ENCODE peak calls at places on chromosome 22, in four cellular contexts. M is GOT3, F is pancreas, L is M059J. J is an unnamed sample.

GRCh38 chr22:41857160-41857859 is 24.4 kb downstream of the SREBF2 start:
- DNase-seq in L (peak), M (no peak), F (no peak), J (peak)

GRCh38 chr22:45246060-45246985 is 5.6 kb upstream of the KIAA0930 start:
- DNase-seq in M (no peak), F (peak), L (peak), J (peak)

GRCh38 chr22:17009640-17010291 is 1.7 kb upstream of the GAB4 start:
- DNase-seq in F (no peak), L (no peak), M (no peak), J (no peak)

GRCh38 chr22:42022162-42022847 is 23.7 kb downstream of the WBP2NL start:
- DNase-seq in F (no peak), L (no peak), M (no peak), J (no peak)

GRCh38 chr22:27377901-27378300 is 423.7 kb downstream of the MN1 start:
- DNase-seq in L (no peak), F (peak), M (no peak), J (peak)

GRCh38 chr22:35629406-35630234 is 12.5 kb upstream of the MB start:
- DNase-seq in F (peak), L (peak), M (peak), J (peak)

GRCh38 chr22:44758354-44758969 is 6.1 kb downstream of the ARHGAP8 start:
- DNase-seq in L (peak), M (no peak), F (no peak), J (peak)

GRCh38 chr22:28902490-28902889 is 19.1 kb downstream of the ZNRF3 start:
- DNase-seq in L (no peak), F (no peak), M (no peak), J (no peak)

GRCh38 chr22:44195189-44195871 is 14.6 kb downstream of the PARVG start:
- DNase-seq in M (no peak), F (no peak), L (no peak), J (no peak)

GRCh38 chr22:48555606-48556005 is 1272.1 kb downstream of the BRD1 start:
- DNase-seq in F (no peak), M (no peak), L (no peak), J (no peak)

GRCh38 chr22:25380141-25380747 is 160.8 kb downstream of the CRYBB2 start:
- DNase-seq in M (no peak), L (no peak), F (no peak), J (no peak)